ENCODE peak calls at places on chromosomes 2 and 18, in eight cellular contexts. C is HCT116, N is GM12878, S is K562, V is HepG2, W is endothelial cell of umbilical vein, J is SK-N-SH, K is H1. F is an unnamed sample.

GRCh38 chr2:39706945-39707344 is 41.2 kb downstream of the TMEM178A start:
- DNase-seq in C (no peak), N (no peak), S (no peak), V (no peak), W (no peak), J (no peak), K (no peak), F (no peak)

GRCh38 chr2:62140785-62141740 is 54.9 kb upstream of the B3GNT2 start:
- DNase-seq in C (no peak), N (peak; percentile 85), S (no peak), V (no peak), W (no peak), J (no peak), K (no peak), F (no peak)

GRCh38 chr2:102021776-102022175 is 30.0 kb downstream of the IL1R2 start:
- DNase-seq in C (no peak), N (no peak), S (no peak), V (no peak), W (peak; percentile 48), J (no peak), K (no peak), F (no peak)

GRCh38 chr2:144201868-144202468 is 318.0 kb downstream of the ZEB2 start:
- DNase-seq in C (no peak), N (no peak), S (no peak), V (no peak), W (peak; percentile 21), J (no peak), K (no peak), F (no peak)

GRCh38 chr18:27377251-27377650 is 192.1 kb upstream of the CHST9 start:
- DNase-seq in C (no peak), N (no peak), S (no peak), V (no peak), W (no peak), J (no peak), K (no peak), F (no peak)

GRCh38 chr2:31561823-31562222 is 18.9 kb downstream of the SRD5A2 start:
- DNase-seq in C (no peak), N (no peak), S (no peak), V (no peak), W (no peak), J (no peak), K (no peak), F (no peak)

GRCh38 chr2:88834376-88834775 is 142.9 kb downstream of the RPIA start:
- DNase-seq in C (no peak), N (no peak), S (no peak), V (no peak), W (no peak), J (no peak), K (no peak), F (no peak)

GRCh38 chr18:63979409-63979908 is 9.6 kb downstream of the SERPINB8 start:
- DNase-seq in C (peak; percentile 41), N (no peak), S (peak; percentile 30), V (peak; percentile 66), W (peak; percentile 73), J (peak; percentile 64), K (no peak), F (no peak)

GRCh38 chr2:75224636-75225094 is 25.3 kb upstream of the TACR1 start:
- DNase-seq in C (no peak), N (no peak), S (no peak), V (no peak), W (no peak), J (peak; percentile 28), K (no peak), F (no peak)

GRCh38 chr2:28810384-28811285 is at the start of gene SPDYA:
- DNase-seq in C (no peak), N (no peak), S (no peak), V (no peak), W (peak; percentile 73), J (peak; percentile 99), K (peak; percentile 34), F (no peak)
- TF ChIP-seq POLR2AphosphoS5 in C (no peak), N (no peak), S (no peak), V (no peak), W (peak; percentile 74), J (peak; percentile 14), K (no peak), F (no peak)

GRCh38 chr18:58321986-58322385 is 278.0 kb downstream of the NEDD4L start:
- DNase-seq in C (peak; percentile 74), N (no peak), S (peak; percentile 78), V (peak; percentile 50), W (peak; percentile 65), J (peak; percentile 78), K (no peak), F (no peak)
- H3K9ac ChIP-seq in C (no peak overlapping the region), N (no peak overlapping the region), S (no peak overlapping the region), V (no peak overlapping the region), W (no peak overlapping the region), J (no peak overlapping the region), K (no peak overlapping the region), F (no peak overlapping the region)

GRCh38 chr2:226932443-226932842 is 96.6 kb downstream of the RHBDD1 start:
- DNase-seq in C (no peak), N (no peak), S (no peak), V (no peak), W (no peak), J (no peak), K (no peak), F (no peak)

GRCh38 chr2:226934546-226935243 is 98.8 kb downstream of the RHBDD1 start:
- DNase-seq in C (no peak), N (no peak), S (no peak), V (no peak), W (no peak), J (no peak), K (no peak), F (no peak)
- TF ChIP-seq POLR2AphosphoS5 in C (no peak), N (no peak), S (no peak), V (no peak), W (no peak), J (no peak), K (no peak), F (no peak)

DNA sequence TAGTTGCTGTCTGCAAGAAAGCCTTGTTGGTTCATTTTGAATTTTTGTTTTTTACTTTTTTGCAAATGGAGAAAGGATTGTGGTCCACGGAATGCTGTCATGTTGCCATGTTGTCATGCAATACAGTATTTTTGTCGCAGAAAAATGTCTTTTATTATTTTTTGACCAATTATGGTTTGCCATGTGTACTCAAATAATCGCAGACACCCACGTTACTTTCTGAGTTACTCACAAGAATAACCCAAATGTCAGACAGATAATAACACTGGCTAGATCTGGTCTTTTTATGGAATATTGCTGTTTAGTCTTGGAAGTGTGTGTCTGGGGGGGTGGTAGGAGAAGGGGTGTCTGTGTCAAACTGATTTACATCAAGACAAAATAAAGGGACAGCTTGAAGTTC is 188.9 kb downstream of the LTBP1 start:
- DNase-seq in C (no peak), N (no peak), S (no peak), V (no peak), W (no peak), J (no peak), K (no peak), F (no peak)
- H3K9ac ChIP-seq in C (no peak overlapping the region), N (no peak overlapping the region), S (no peak overlapping the region), V (no peak overlapping the region), W (peak overlapping the region; percentile 2), J (peak overlapping the region; percentile 77), K (no peak overlapping the region), F (no peak overlapping the region)

F was measured in SK-N-MC.